ENCODE peak calls at places on chromosome 14, in eight cellular contexts. One of them, this sample, is unnamed.

GRCh38 chr14:52563120-52563519 is 10.5 kb downstream of the GPR137C start:
- DNase-seq in EL: peak
- DNase-seq in right cardiac atrium: no peak
- DNase-seq in mesendoderm: peak
- DNase-seq in GM12891: no peak
- DNase-seq in effector memory CD8-positive, alpha-beta T cell: no peak
- DNase-seq in astrocyte of the cerebellum: no peak
- DNase-seq in effector memory CD4-positive, alpha-beta T cell: no peak
- DNase-seq in this sample: no peak

GRCh38 chr14:76880432-76880831 is 54.2 kb downstream of the LRRC74A start:
- DNase-seq in EL: no peak
- DNase-seq in right cardiac atrium: no peak
- DNase-seq in mesendoderm: no peak
- DNase-seq in GM12891: no peak
- DNase-seq in effector memory CD8-positive, alpha-beta T cell: no peak
- DNase-seq in astrocyte of the cerebellum: no peak
- DNase-seq in effector memory CD4-positive, alpha-beta T cell: no peak
- DNase-seq in this sample: no peak

GRCh38 chr14:67357583-67358354 is 1.8 kb downstream of the ATP6V1D start:
- DNase-seq in EL: peak
- DNase-seq in right cardiac atrium: no peak
- DNase-seq in mesendoderm: peak
- DNase-seq in GM12891: no peak
- DNase-seq in effector memory CD8-positive, alpha-beta T cell: no peak
- DNase-seq in astrocyte of the cerebellum: no peak
- DNase-seq in effector memory CD4-positive, alpha-beta T cell: no peak
- DNase-seq in this sample: no peak

GRCh38 chr14:82438416-82438815 is 904.8 kb upstream of the SEL1L start:
- DNase-seq in EL: no peak
- DNase-seq in right cardiac atrium: no peak
- DNase-seq in mesendoderm: no peak
- DNase-seq in GM12891: no peak
- DNase-seq in effector memory CD8-positive, alpha-beta T cell: no peak
- DNase-seq in astrocyte of the cerebellum: no peak
- DNase-seq in effector memory CD4-positive, alpha-beta T cell: no peak
- DNase-seq in this sample: no peak

GRCh38 chr14:52043690-52044089 is 25.2 kb downstream of the NID2 start:
- DNase-seq in EL: peak
- DNase-seq in right cardiac atrium: no peak
- DNase-seq in mesendoderm: peak
- DNase-seq in GM12891: peak
- DNase-seq in effector memory CD8-positive, alpha-beta T cell: peak
- DNase-seq in astrocyte of the cerebellum: no peak
- DNase-seq in effector memory CD4-positive, alpha-beta T cell: no peak
- DNase-seq in this sample: no peak

GRCh38 chr14:36315159-36315853 is 5.1 kb downstream of the MBIP start:
- DNase-seq in EL: no peak
- DNase-seq in right cardiac atrium: no peak
- DNase-seq in mesendoderm: no peak
- DNase-seq in GM12891: peak
- DNase-seq in effector memory CD8-positive, alpha-beta T cell: no peak
- DNase-seq in astrocyte of the cerebellum: no peak
- DNase-seq in effector memory CD4-positive, alpha-beta T cell: no peak
- DNase-seq in this sample: no peak

GRCh38 chr14:40197344-40197743 is 765.1 kb upstream of the FBXO33 start:
- DNase-seq in EL: no peak
- DNase-seq in right cardiac atrium: no peak
- DNase-seq in mesendoderm: no peak
- DNase-seq in GM12891: no peak
- DNase-seq in effector memory CD8-positive, alpha-beta T cell: no peak
- DNase-seq in astrocyte of the cerebellum: no peak
- DNase-seq in effector memory CD4-positive, alpha-beta T cell: no peak
- DNase-seq in this sample: no peak

GRCh38 chr14:87000071-87000470 is 992.9 kb downstream of the GALC start:
- DNase-seq in EL: no peak
- DNase-seq in right cardiac atrium: no peak
- DNase-seq in mesendoderm: peak
- DNase-seq in GM12891: no peak
- DNase-seq in effector memory CD8-positive, alpha-beta T cell: no peak
- DNase-seq in astrocyte of the cerebellum: no peak
- DNase-seq in effector memory CD4-positive, alpha-beta T cell: no peak
- DNase-seq in this sample: no peak

GRCh38 chr14:92412912-92413311 is 89.9 kb downstream of the SLC24A4 start:
- DNase-seq in EL: peak
- DNase-seq in right cardiac atrium: no peak
- DNase-seq in mesendoderm: no peak
- DNase-seq in GM12891: no peak
- DNase-seq in effector memory CD8-positive, alpha-beta T cell: no peak
- DNase-seq in astrocyte of the cerebellum: no peak
- DNase-seq in effector memory CD4-positive, alpha-beta T cell: no peak
- DNase-seq in this sample: no peak

GRCh38 chr14:44812672-44813071 is 149.1 kb downstream of the KLHL28 start:
- DNase-seq in EL: no peak
- DNase-seq in right cardiac atrium: no peak
- DNase-seq in mesendoderm: no peak
- DNase-seq in GM12891: no peak
- DNase-seq in effector memory CD8-positive, alpha-beta T cell: no peak
- DNase-seq in astrocyte of the cerebellum: no peak
- DNase-seq in effector memory CD4-positive, alpha-beta T cell: no peak
- DNase-seq in this sample: no peak

GRCh38 chr14:79395061-79395460 is 816.2 kb downstream of the DIO2 start:
- DNase-seq in EL: peak
- DNase-seq in right cardiac atrium: no peak
- DNase-seq in mesendoderm: no peak
- DNase-seq in GM12891: no peak
- DNase-seq in effector memory CD8-positive, alpha-beta T cell: no peak
- DNase-seq in astrocyte of the cerebellum: no peak
- DNase-seq in effector memory CD4-positive, alpha-beta T cell: no peak
- DNase-seq in this sample: no peak

GRCh38 chr14:85474431-85474830 is 55.5 kb upstream of the FLRT2 start:
- DNase-seq in EL: no peak
- DNase-seq in right cardiac atrium: no peak
- DNase-seq in mesendoderm: no peak
- DNase-seq in GM12891: no peak
- DNase-seq in effector memory CD8-positive, alpha-beta T cell: no peak
- DNase-seq in astrocyte of the cerebellum: no peak
- DNase-seq in effector memory CD4-positive, alpha-beta T cell: no peak
- DNase-seq in this sample: no peak

GRCh38 chr14:90344920-90345557 is 13.3 kb upstream of the NRDE2 start:
- DNase-seq in EL: no peak
- DNase-seq in right cardiac atrium: no peak
- DNase-seq in mesendoderm: no peak
- DNase-seq in GM12891: no peak
- DNase-seq in effector memory CD8-positive, alpha-beta T cell: no peak
- DNase-seq in astrocyte of the cerebellum: no peak
- DNase-seq in effector memory CD4-positive, alpha-beta T cell: no peak
- DNase-seq in this sample: no peak

GRCh38 chr14:73613046-73613383 is 698 bp downstream of the ACOT6 start:
- DNase-seq in EL: no peak
- DNase-seq in right cardiac atrium: no peak
- DNase-seq in mesendoderm: no peak
- DNase-seq in GM12891: no peak
- DNase-seq in effector memory CD8-positive, alpha-beta T cell: no peak
- DNase-seq in astrocyte of the cerebellum: no peak
- DNase-seq in effector memory CD4-positive, alpha-beta T cell: no peak
- DNase-seq in this sample: no peak

GRCh38 chr14:92556863-92557543 is 43.4 kb downstream of the RIN3 start:
- DNase-seq in EL: no peak
- DNase-seq in right cardiac atrium: no peak
- DNase-seq in mesendoderm: no peak
- DNase-seq in GM12891: no peak
- DNase-seq in effector memory CD8-positive, alpha-beta T cell: no peak
- DNase-seq in astrocyte of the cerebellum: no peak
- DNase-seq in effector memory CD4-positive, alpha-beta T cell: no peak
- DNase-seq in this sample: no peak

GRCh38 chr14:23079716-23080115 is 15.2 kb downstream of the ACIN1 start:
- DNase-seq in EL: peak
- DNase-seq in right cardiac atrium: no peak
- DNase-seq in mesendoderm: no peak
- DNase-seq in GM12891: no peak
- DNase-seq in effector memory CD8-positive, alpha-beta T cell: no peak
- DNase-seq in astrocyte of the cerebellum: no peak
- DNase-seq in effector memory CD4-positive, alpha-beta T cell: no peak
- DNase-seq in this sample: no peak

GRCh38 chr14:54754116-54754622 is 148.5 kb downstream of the GCH1 start:
- DNase-seq in EL: no peak
- DNase-seq in right cardiac atrium: no peak
- DNase-seq in mesendoderm: no peak
- DNase-seq in GM12891: no peak
- DNase-seq in effector memory CD8-positive, alpha-beta T cell: no peak
- DNase-seq in astrocyte of the cerebellum: no peak
- DNase-seq in effector memory CD4-positive, alpha-beta T cell: no peak
- DNase-seq in this sample: no peak

GRCh38 chr14:77707355-77707723 is 484 bp downstream of the ALKBH1 start:
- DNase-seq in EL: peak
- DNase-seq in right cardiac atrium: no peak
- DNase-seq in mesendoderm: peak
- DNase-seq in GM12891: peak
- DNase-seq in effector memory CD8-positive, alpha-beta T cell: no peak
- DNase-seq in astrocyte of the cerebellum: peak
- DNase-seq in effector memory CD4-positive, alpha-beta T cell: no peak
- DNase-seq in this sample: no peak

GRCh38 chr14:95431199-95432145 is 85.0 kb downstream of the SYNE3 start:
- DNase-seq in EL: peak
- DNase-seq in right cardiac atrium: no peak
- DNase-seq in mesendoderm: peak
- DNase-seq in GM12891: no peak
- DNase-seq in effector memory CD8-positive, alpha-beta T cell: no peak
- DNase-seq in astrocyte of the cerebellum: no peak
- DNase-seq in effector memory CD4-positive, alpha-beta T cell: no peak
- DNase-seq in this sample: no peak

GRCh38 chr14:69650948-69651369 is 39.6 kb downstream of the SUSD6 start:
- DNase-seq in EL: peak
- DNase-seq in right cardiac atrium: no peak
- DNase-seq in mesendoderm: peak
- DNase-seq in GM12891: no peak
- DNase-seq in effector memory CD8-positive, alpha-beta T cell: no peak
- DNase-seq in astrocyte of the cerebellum: no peak
- DNase-seq in effector memory CD4-positive, alpha-beta T cell: no peak
- DNase-seq in this sample: no peak

GRCh38 chr14:53613404-53614253 is 343.0 kb downstream of the BMP4 start:
- DNase-seq in EL: peak
- DNase-seq in right cardiac atrium: no peak
- DNase-seq in mesendoderm: peak
- DNase-seq in GM12891: peak
- DNase-seq in effector memory CD8-positive, alpha-beta T cell: no peak
- DNase-seq in astrocyte of the cerebellum: peak
- DNase-seq in effector memory CD4-positive, alpha-beta T cell: no peak
- DNase-seq in this sample: peak

GRCh38 chr14:91094772-91095171 is 19.1 kb upstream of the DGLUCY start:
- DNase-seq in EL: no peak
- DNase-seq in right cardiac atrium: no peak
- DNase-seq in mesendoderm: no peak
- DNase-seq in GM12891: no peak
- DNase-seq in effector memory CD8-positive, alpha-beta T cell: no peak
- DNase-seq in astrocyte of the cerebellum: no peak
- DNase-seq in effector memory CD4-positive, alpha-beta T cell: no peak
- DNase-seq in this sample: no peak

GRCh38 chr14:35134329-35135123 is 12.2 kb downstream of the PRORP start:
- DNase-seq in EL: no peak
- DNase-seq in right cardiac atrium: no peak
- DNase-seq in mesendoderm: no peak
- DNase-seq in GM12891: no peak
- DNase-seq in effector memory CD8-positive, alpha-beta T cell: no peak
- DNase-seq in astrocyte of the cerebellum: no peak
- DNase-seq in effector memory CD4-positive, alpha-beta T cell: no peak
- DNase-seq in this sample: no peak

GRCh38 chr14:58792421-58792820 is 154.7 kb downstream of the DACT1 start:
- DNase-seq in EL: no peak
- DNase-seq in right cardiac atrium: no peak
- DNase-seq in mesendoderm: no peak
- DNase-seq in GM12891: no peak
- DNase-seq in effector memory CD8-positive, alpha-beta T cell: no peak
- DNase-seq in astrocyte of the cerebellum: no peak
- DNase-seq in effector memory CD4-positive, alpha-beta T cell: no peak
- DNase-seq in this sample: no peak

GRCh38 chr14:95774265-95775160 is 60.6 kb upstream of the TCL1A start:
- DNase-seq in EL: peak
- DNase-seq in right cardiac atrium: no peak
- DNase-seq in mesendoderm: peak
- DNase-seq in GM12891: peak
- DNase-seq in effector memory CD8-positive, alpha-beta T cell: peak
- DNase-seq in astrocyte of the cerebellum: peak
- DNase-seq in effector memory CD4-positive, alpha-beta T cell: peak
- DNase-seq in this sample: peak

GRCh38 chr14:100358396-100358795 is 35.3 kb downstream of the SLC25A47 start:
- DNase-seq in EL: no peak
- DNase-seq in right cardiac atrium: no peak
- DNase-seq in mesendoderm: no peak
- DNase-seq in GM12891: no peak
- DNase-seq in effector memory CD8-positive, alpha-beta T cell: no peak
- DNase-seq in astrocyte of the cerebellum: no peak
- DNase-seq in effector memory CD4-positive, alpha-beta T cell: no peak
- DNase-seq in this sample: no peak